ENCODE peak calls at places on chromosomes 6 and 20, in four cellular contexts. G, X, F and B are unnamed samples.

GRCh38 chr6:138957484-138957883 is 30.6 kb downstream of the REPS1 start:
- DNase-seq in G (no peak), X (peak), F (no peak), B (no peak)

GRCh38 chr6:13407709-13408695 is 79.4 kb downstream of the GFOD1 start:
- DNase-seq in G (no peak), X (peak), F (no peak), B (no peak)

GRCh38 chr6:17705428-17705777 is 1.3 kb downstream of the NUP153 start:
- DNase-seq in G (peak), X (peak), F (no peak), B (no peak)

GRCh38 chr6:52124126-52125121 is 37.0 kb upstream of the PKHD1 start:
- DNase-seq in G (no peak), X (no peak), F (no peak), B (no peak)

GRCh38 chr20:36835025-36835424 is 40.9 kb upstream of the TLDC2 start:
- DNase-seq in G (no peak), X (no peak), F (no peak), B (no peak)

GRCh38 chr6:166927942-166928643 is 28.3 kb downstream of the RNASET2 start:
- DNase-seq in G (no peak), X (no peak), F (no peak), B (no peak)

GRCh38 chr6:83270971-83271714 is 78.0 kb downstream of the RWDD2A start:
- DNase-seq in G (no peak), X (peak), F (no peak), B (no peak)

GRCh38 chr6:144349690-144350132 is 64.6 kb downstream of the UTRN start:
- DNase-seq in G (no peak), X (peak), F (no peak), B (no peak)

GRCh38 chr6:99589290-99589672 is 17.4 kb upstream of the PRDM13 start:
- DNase-seq in G (no peak), X (no peak), F (no peak), B (no peak)

GRCh38 chr20:42531675-42531985 is 658.1 kb downstream of the PTPRT start:
- DNase-seq in G (no peak), X (no peak), F (no peak), B (no peak)

DNA sequence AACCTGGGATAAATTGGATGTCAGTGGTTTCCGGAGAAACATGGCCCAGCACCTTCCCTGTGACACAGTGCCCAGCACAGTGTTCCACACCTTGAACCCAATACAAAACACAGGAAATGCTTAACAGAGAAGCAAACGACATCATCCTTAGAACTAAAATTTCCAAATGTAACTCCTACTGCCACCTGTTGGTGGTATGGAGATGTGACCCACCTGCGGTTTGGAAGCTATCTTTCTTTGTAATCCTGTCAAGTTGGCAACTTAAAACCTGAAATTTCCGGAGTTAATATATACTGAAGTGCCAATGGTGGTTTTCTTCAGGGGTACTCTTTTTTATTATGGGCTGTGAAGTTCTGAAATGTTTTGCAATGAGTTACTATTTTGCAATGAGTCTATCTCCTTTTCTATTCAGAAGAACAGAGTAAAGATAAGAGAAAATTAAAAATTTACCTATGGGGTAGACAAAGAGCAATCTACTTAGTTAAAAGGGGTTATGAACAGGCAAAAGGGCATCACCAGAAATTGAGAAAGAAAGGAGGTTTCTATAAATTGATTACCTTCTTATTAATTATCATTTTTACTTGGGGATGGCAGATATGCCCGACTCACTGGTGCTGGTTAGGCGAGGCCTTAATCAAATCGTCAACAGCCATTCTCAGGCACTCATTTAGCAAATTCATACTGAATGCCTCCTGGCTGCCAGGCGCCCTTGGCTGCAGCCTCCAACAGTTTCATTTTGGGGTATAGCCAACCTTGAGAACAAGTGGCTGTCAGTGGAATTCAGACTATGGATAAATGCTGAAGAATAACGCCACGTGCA is 658.6 kb downstream of the PTPRT start:
- DNase-seq in G (no peak), X (peak), F (no peak), B (peak)
- TF ChIP-seq CTCF in G (no peak), X (peak), F (peak), B (peak)

DNA sequence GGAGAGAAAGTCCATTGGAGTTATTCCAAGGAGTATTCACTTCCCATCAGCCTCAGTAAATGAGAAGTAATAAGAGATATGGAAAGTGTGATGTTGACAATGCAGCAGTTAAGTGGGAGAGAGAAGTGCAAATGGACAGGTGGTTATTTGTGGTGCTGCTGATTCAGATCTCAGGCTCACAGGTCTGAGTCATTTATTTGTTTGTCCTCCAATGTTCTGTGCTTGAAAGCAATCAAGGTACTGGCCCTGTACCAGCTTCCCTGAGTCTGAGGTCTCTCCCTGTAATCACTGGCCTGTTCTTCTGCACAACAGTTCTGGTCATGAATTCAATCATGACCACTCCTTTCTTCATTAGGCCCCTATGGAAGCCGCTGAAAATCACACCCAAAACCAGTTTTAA is 827.7 kb downstream of the MAFB start:
- DNase-seq in G (no peak), X (no peak), F (no peak), B (peak)
- H3K4me3 ChIP-seq in G (no peak), X (no peak), F (no peak), B (no peak)

DNA sequence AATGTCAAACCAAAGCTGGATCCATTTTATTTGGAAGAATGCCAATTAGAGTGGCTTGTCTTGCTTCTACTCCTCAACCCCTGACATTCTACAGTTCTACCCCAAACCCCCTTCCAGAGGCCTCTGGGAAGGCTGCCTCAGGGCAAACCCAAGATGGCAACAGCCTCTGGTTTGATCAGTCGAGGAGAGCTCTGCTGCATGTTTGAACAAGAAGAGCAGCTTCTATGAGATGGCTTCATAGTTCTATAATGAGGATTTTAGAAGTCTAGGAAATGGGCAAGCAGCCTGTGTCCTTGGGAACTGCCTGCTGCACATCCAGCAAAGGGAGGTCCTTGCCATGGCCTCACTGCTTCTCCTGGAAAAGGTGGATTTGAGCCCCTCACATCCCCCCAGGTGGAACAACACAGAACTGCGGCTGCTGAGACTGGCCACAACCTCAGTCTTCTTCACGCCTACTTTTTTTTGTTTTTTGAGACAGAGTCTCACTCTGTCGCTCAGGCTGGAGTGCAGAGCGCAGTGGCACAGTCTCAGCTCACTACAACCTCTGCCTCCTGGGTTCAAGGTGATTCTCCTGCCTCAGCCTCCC is 37.9 kb downstream of the ZC3H12D start:
- DNase-seq in G (no peak), X (no peak), F (no peak), B (no peak)
- TF ChIP-seq CTCF in G (no peak), X (no peak), F (no peak), B (no peak)

DNA sequence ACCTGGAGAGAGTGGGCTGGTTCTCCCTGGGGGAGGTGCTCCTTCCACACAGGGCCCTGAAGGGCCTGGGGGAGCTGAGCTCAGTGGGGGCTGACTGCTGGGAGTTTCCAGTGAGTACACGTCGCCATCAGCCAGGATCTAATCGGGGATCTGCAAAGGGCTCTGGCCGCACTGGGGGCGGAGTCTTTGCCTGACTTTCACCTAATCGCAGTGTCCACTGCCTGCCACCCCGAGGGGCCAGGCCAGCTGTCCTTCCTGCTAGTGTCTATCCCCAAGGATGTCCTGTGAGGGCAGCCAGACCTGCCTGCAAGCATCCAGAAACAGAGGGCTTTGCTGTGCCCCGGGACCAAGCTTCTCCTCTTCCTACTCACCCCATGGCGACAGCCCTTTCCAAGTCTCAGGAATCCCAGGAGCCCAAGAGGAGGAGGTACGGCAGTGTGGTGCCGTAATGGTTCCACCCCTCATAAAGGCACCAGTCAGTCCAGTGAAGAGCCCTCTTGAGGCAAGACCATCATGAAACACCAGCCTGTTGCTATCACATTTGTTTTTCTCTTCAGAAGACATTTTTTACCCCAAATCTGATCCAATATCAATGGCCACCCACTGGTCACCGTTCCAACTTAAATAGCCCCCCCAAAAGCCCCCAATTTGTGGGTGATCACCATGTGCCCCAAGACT is 243.1 kb upstream of the ECI2 start:
- DNase-seq in G (no peak), X (no peak), F (no peak), B (no peak)
- H3K4me3 ChIP-seq in G (no peak), X (no peak), F (no peak), B (no peak)

DNA sequence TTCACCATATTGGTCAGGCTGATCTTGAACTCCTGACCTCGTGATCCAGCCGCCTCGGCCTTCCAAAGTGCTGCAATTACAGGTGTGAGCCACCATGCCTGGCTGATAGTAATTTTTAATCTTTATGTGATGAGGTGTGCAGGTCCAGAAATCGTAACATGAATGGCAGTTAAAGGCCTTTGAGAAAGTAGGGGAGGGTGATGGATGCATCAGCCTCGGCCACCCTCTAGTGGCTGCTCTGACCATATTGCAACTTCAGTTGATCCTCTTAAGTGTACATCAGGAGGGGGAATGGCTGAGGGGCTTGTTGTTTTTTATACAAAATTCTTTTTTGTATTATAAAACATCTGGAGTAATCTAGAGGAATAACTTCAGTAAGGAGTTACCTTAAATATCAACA is 193.0 kb downstream of the ZFAND3 start:
- DNase-seq in G (no peak), X (peak), F (no peak), B (no peak)
- TF ChIP-seq CTCF in G (no peak), X (peak), F (peak), B (peak)

GRCh38 chr6:151692216-151692615 is 115.3 kb upstream of the ESR1 start:
- DNase-seq in G (no peak), X (no peak), F (no peak), B (no peak)
- H3K4me3 ChIP-seq in G (peak), X (no peak), F (no peak), B (no peak)

GRCh38 chr6:5671162-5671561 is 335.6 kb downstream of the NRN1 start:
- DNase-seq in G (no peak), X (peak), F (no peak), B (no peak)

GRCh38 chr6:5672581-5673011 is 334.1 kb downstream of the NRN1 start:
- DNase-seq in G (no peak), X (peak), F (no peak), B (no peak)

GRCh38 chr6:5673016-5673415 is 333.7 kb downstream of the NRN1 start:
- DNase-seq in G (no peak), X (no peak), F (no peak), B (no peak)

GRCh38 chr6:5670381-5670780 is 336.3 kb downstream of the NRN1 start:
- DNase-seq in G (no peak), X (no peak), F (no peak), B (no peak)

GRCh38 chr6:5671604-5672559 is 334.8 kb downstream of the NRN1 start:
- DNase-seq in G (no peak), X (no peak), F (no peak), B (no peak)
- TF ChIP-seq CTCF in G (no peak), X (no peak), F (no peak), B (no peak)